ENCODE peak calls at places on chromosome 3, in five cellular contexts. S is T47D, J is nucleus accumbens, V is T-helper 17 cell, N is A549. Q is an unnamed sample.

GRCh38 chr3:129602730-129603560 is 3.5 kb downstream of the PLXND1 start:
- DNase-seq in V (no peak), J (no peak), S (peak; percentile 61), N (peak; percentile 44), Q (peak; percentile 94)

GRCh38 chr3:186896875-186897274 is 33.5 kb upstream of the ST6GAL1 start:
- DNase-seq in V (no peak), N (no peak), S (no peak), J (no peak), Q (peak; percentile 19)

GRCh38 chr3:151765685-151766084 is 32.0 kb downstream of the AADACL2 start:
- DNase-seq in J (no peak), V (no peak), S (no peak), N (no peak), Q (no peak)

GRCh38 chr3:50164056-50164455 is 8.9 kb downstream of the SEMA3F start:
- DNase-seq in J (peak; percentile 59), S (peak; percentile 77), V (no peak), N (peak; percentile 50), Q (peak; percentile 89)

GRCh38 chr3:186930143-186930638 is at the start of gene ST6GAL1:
- DNase-seq in S (peak; percentile 80), N (peak; percentile 21), V (peak; percentile 50), J (no peak), Q (peak; percentile 83)

GRCh38 chr3:58575986-58576652 is 1.1 kb downstream of the FAM107A start:
- DNase-seq in J (peak; percentile 17), S (no peak), N (no peak), V (no peak), Q (peak; percentile 60)

GRCh38 chr3:173932624-173933023 is 535.1 kb downstream of the NLGN1 start:
- DNase-seq in J (peak; percentile 5), V (no peak), N (no peak), S (peak; percentile 39), Q (peak; percentile 37)

GRCh38 chr3:68986496-68987208 is 26.8 kb downstream of the EOGT start:
- DNase-seq in V (no peak), S (no peak), J (no peak), N (no peak), Q (no peak)

GRCh38 chr3:151197981-151198767 is 4.8 kb downstream of the GPR171 start:
- DNase-seq in J (no peak), N (no peak), S (no peak), V (no peak), Q (no peak)

GRCh38 chr3:119579366-119580147 is at the start of gene ADPRH:
- DNase-seq in N (peak; percentile 81), J (no peak), V (peak; percentile 51), S (peak; percentile 78), Q (peak; percentile 81)

GRCh38 chr3:127365383-127365782 is 77.5 kb upstream of the PRR20G start:
- DNase-seq in J (no peak), N (no peak), S (peak; percentile 40), V (no peak), Q (no peak)

GRCh38 chr3:43489918-43490317 is 131.9 kb downstream of the ANO10 start:
- DNase-seq in V (no peak), N (no peak), J (no peak), S (no peak), Q (no peak)

GRCh38 chr3:195096484-195097330 is 174.3 kb downstream of the XXYLT1 start:
- DNase-seq in V (no peak), S (no peak), N (no peak), J (no peak), Q (no peak)

GRCh38 chr3:191473766-191474198 is 12.8 kb downstream of the PYDC2 start:
- DNase-seq in N (no peak), V (no peak), J (no peak), S (peak; percentile 37), Q (no peak)

GRCh38 chr3:21722768-21723167 is 28.2 kb downstream of the ZNF385D start:
- DNase-seq in S (no peak), J (no peak), N (no peak), V (no peak), Q (no peak)

GRCh38 chr3:180250172-180250571 is 213.4 kb upstream of the PEX5L start:
- DNase-seq in S (no peak), N (no peak), V (no peak), J (no peak), Q (no peak)

GRCh38 chr3:166526878-166527277 is 689.7 kb upstream of the BCHE start:
- DNase-seq in S (no peak), V (no peak), J (no peak), N (no peak), Q (peak; percentile 2)